ENCODE peak calls at places on chromosomes 13 and 19, in five cellular contexts. V, Z, H, X and A are unnamed samples.

GRCh38 chr13:113209880-113210421 is 538 bp downstream of the CUL4A start:
- DNase-seq in V (peak), Z (peak), H (no peak), X (peak), A (peak)

GRCh38 chr13:85223883-85224656 is 575.1 kb downstream of the SLITRK6 start:
- DNase-seq in V (no peak), Z (no peak), H (no peak), X (no peak), A (no peak)

GRCh38 chr13:19957320-19958118 is 1.0 kb upstream of the ZMYM2 start:
- DNase-seq in V (peak), Z (no peak), H (peak), X (peak), A (peak)

GRCh38 chr13:83184819-83185218 is 697.5 kb downstream of the SLITRK1 start:
- DNase-seq in V (no peak), Z (no peak), H (peak), X (no peak), A (no peak)

GRCh38 chr13:49326222-49326917 is 78.6 kb downstream of the CDADC1 start:
- DNase-seq in V (no peak), Z (no peak), H (no peak), X (no peak), A (no peak)

GRCh38 chr19:6273701-6274601 is 5.8 kb downstream of the MLLT1 start:
- DNase-seq in V (peak), Z (peak), H (peak), X (peak), A (no peak)

GRCh38 chr13:114111577-114111976 is 20.8 kb downstream of the RASA3 start:
- DNase-seq in V (no peak), Z (no peak), H (no peak), X (no peak), A (no peak)

GRCh38 chr19:6452899-6453298 is 6.7 kb downstream of the SLC25A23 start:
- DNase-seq in V (no peak), Z (no peak), H (no peak), X (no peak), A (no peak)

GRCh38 chr13:39281539-39282150 is 243.4 kb downstream of the NHLRC3 start:
- DNase-seq in V (no peak), Z (no peak), H (no peak), X (no peak), A (no peak)

GRCh38 chr13:52128714-52129700 is at the start of gene NEK5:
- DNase-seq in V (peak), Z (peak), H (no peak), X (peak), A (peak)

GRCh38 chr13:112996671-112997091 is 27.7 kb downstream of the MCF2L start:
- DNase-seq in V (no peak), Z (no peak), H (no peak), X (no peak), A (no peak)

GRCh38 chr13:25068810-25069209 is 27.1 kb upstream of the PABPC3 start:
- DNase-seq in V (no peak), Z (no peak), H (no peak), X (no peak), A (no peak)

GRCh38 chr13:102913924-102914628 is 68.2 kb downstream of the ERCC5 start:
- DNase-seq in V (no peak), Z (no peak), H (no peak), X (no peak), A (no peak)

GRCh38 chr13:32537580-32538233 is 888 bp downstream of the N4BP2L2 start:
- DNase-seq in V (peak), Z (peak), H (no peak), X (peak), A (peak)

GRCh38 chr13:46032341-46032740 is 20.2 kb downstream of the ZC3H13 start:
- DNase-seq in V (no peak), Z (no peak), H (no peak), X (no peak), A (no peak)

GRCh38 chr19:35856546-35857149 is at the start of gene KIRREL2:
- DNase-seq in V (no peak), Z (no peak), H (no peak), X (no peak), A (no peak)

GRCh38 chr19:18420931-18421330 is 1.7 kb downstream of the SSBP4 start:
- DNase-seq in V (no peak), Z (no peak), H (no peak), X (peak), A (no peak)

GRCh38 chr13:100668408-100668807 is 6.2 kb downstream of the TMTC4 start:
- DNase-seq in V (no peak), Z (no peak), H (peak), X (no peak), A (no peak)

GRCh38 chr19:55080121-55080914 is 4.6 kb downstream of the EPS8L1 start:
- DNase-seq in V (peak), Z (peak), H (no peak), X (peak), A (peak)

GRCh38 chr19:998064-998463 is 2.2 kb upstream of the GRIN3B start:
- DNase-seq in V (no peak), Z (no peak), H (no peak), X (no peak), A (no peak)

GRCh38 chr19:1001538-1002166 is 1.4 kb downstream of the GRIN3B start:
- DNase-seq in V (peak), Z (peak), H (no peak), X (no peak), A (peak)

GRCh38 chr19:1000591-1001537 is 645 bp downstream of the GRIN3B start:
- DNase-seq in V (no peak), Z (no peak), H (no peak), X (no peak), A (no peak)

GRCh38 chr19:999379-999719 is 870 bp upstream of the GRIN3B start:
- DNase-seq in V (no peak), Z (no peak), H (no peak), X (no peak), A (no peak)

GRCh38 chr19:1000095-1000494 is at the start of gene GRIN3B:
- DNase-seq in V (peak), Z (peak), H (no peak), X (no peak), A (peak)
- TF ChIP-seq CTCF in V (peak), Z (peak), H (peak), X (no peak), A (peak)

GRCh38 chr19:43723588-43723987 is 7.7 kb downstream of the IRGC start:
- DNase-seq in V (no peak), Z (peak), H (no peak), X (no peak), A (no peak)
- TF ChIP-seq CTCF in V (no peak), Z (peak), H (peak), X (no peak), A (peak)

GRCh38 chr13:23715762-23716235 is 145.6 kb downstream of the TNFRSF19 start:
- DNase-seq in V (no peak), Z (peak), H (no peak), X (no peak), A (peak)
- TF ChIP-seq CTCF in V (no peak), Z (peak), H (peak), X (peak), A (peak)

GRCh38 chr13:40677064-40677463 is 10.6 kb upstream of the FOXO1 start:
- DNase-seq in V (no peak), Z (no peak), H (no peak), X (no peak), A (no peak)

GRCh38 chr13:40679586-40679985 is 13.1 kb upstream of the FOXO1 start:
- DNase-seq in V (no peak), Z (no peak), H (no peak), X (no peak), A (no peak)

GRCh38 chr13:40680659-40681323 is 14.3 kb upstream of the FOXO1 start:
- DNase-seq in V (no peak), Z (no peak), H (no peak), X (no peak), A (no peak)

GRCh38 chr13:40681341-40682051 is 15.1 kb upstream of the FOXO1 start:
- DNase-seq in V (no peak), Z (peak), H (no peak), X (peak), A (peak)

GRCh38 chr13:40682449-40683240 is 16.2 kb upstream of the FOXO1 start:
- DNase-seq in V (no peak), Z (no peak), H (no peak), X (no peak), A (no peak)
- TF ChIP-seq CTCF in V (peak), Z (no peak), H (no peak), X (peak), A (peak)

DNA sequence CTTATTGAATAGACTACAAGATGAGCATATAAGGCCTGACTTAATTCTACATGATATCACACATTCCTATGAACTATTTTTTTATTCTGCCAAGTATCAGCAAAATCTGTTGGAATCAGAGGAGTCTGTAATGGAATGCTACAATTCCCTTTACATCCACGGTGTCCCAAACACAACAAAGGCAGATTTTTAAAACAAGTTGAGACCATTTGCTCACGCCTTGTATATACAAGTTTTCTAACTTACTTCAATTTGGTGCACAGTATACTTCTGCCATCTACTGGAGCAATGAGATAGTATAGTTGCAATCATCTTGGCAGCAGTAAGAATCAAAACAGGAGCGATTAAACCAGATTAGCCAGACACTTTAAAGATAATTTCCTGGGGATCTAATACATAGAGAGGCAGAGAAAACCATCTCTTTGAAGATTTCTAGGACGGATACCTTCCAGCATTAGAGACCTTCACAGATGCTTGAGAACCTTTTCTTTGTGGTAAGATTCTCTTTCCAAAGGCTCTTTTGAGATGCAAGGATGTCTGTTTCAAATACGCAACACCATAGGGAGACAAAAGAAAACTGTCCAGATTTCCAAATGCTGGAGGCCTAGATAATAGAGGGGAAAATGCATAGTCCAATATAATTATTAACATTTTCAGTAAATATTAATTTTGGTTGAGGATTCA is 302.0 kb upstream of the MIR17HG start:
- DNase-seq in V (no peak), Z (peak), H (no peak), X (no peak), A (no peak)
- TF ChIP-seq CTCF in V (no peak), Z (peak), H (no peak), X (peak), A (peak)

GRCh38 chr19:39971380-39971841 is 446 bp downstream of the PSMC4 start:
- DNase-seq in V (no peak), Z (peak), H (no peak), X (peak), A (no peak)

GRCh38 chr19:39970424-39970673 is 616 bp upstream of the PSMC4 start:
- DNase-seq in V (no peak), Z (no peak), H (no peak), X (no peak), A (no peak)

GRCh38 chr19:39969266-39969665 is 1.7 kb upstream of the PSMC4 start:
- DNase-seq in V (no peak), Z (peak), H (no peak), X (no peak), A (no peak)

GRCh38 chr19:39969681-39970423 is 1.1 kb upstream of the PSMC4 start:
- DNase-seq in V (no peak), Z (peak), H (no peak), X (no peak), A (no peak)

DNA sequence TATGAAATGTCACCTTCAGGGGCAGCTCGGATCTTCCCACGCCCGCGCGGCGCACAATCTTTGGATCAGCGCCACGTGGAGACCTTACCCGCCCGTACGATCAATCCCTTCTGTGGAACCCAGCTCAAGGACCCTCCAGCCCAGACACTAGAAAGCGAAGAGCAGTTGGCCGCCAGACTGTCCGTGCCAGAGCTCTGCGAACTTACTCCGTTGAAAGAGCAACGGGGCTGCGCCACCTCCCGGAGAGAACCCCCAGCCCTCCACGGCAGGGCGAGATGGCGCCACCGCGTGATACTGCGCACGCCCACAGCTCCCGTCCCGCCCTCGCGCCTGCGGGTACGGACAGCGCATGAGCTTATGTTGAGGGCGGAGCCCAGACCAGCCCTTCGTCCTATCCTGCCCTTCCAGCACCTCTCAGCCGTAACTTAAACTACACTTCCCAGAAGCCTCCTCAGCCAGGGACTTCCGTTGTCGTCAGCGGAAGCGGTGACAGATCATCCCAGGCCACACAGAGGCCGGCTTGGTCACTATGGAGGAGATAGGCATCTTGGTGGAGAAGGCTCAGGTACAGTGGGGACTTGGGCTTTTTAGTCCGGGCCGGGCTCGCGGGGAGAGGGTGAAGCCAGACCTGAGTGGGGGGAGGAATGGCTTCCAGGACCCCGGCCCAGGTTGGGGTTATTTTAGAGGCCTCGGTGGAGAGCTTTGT is at the start of gene PSMC4:
- DNase-seq in V (peak), Z (peak), H (peak), X (peak), A (peak)
- TF ChIP-seq CTCF in V (peak), Z (peak), H (peak), X (peak), A (peak)